ENCODE peak calls at places on chromosomes 7 and 10, in eight cellular contexts. T, M, G, E, F, C, U and B are unnamed samples.

GRCh38 chr7:111914287-111914686 is 291.9 kb downstream of the DOCK4 start:
- DNase-seq in T (no peak), M (no peak), G (no peak), E (no peak), F (no peak), C (no peak), U (no peak), B (no peak)

GRCh38 chr10:88598060-88598459 is 11.5 kb downstream of the LIPJ start:
- DNase-seq in T (no peak), M (no peak), G (peak), E (no peak), F (no peak), C (no peak), U (no peak), B (no peak)

GRCh38 chr7:130752424-130752823 is 18.4 kb upstream of the KLF14 start:
- DNase-seq in T (no peak), M (no peak), G (no peak), E (no peak), F (no peak), C (no peak), U (no peak), B (no peak)

GRCh38 chr7:122269241-122269640 is 35.3 kb downstream of the FEZF1 start:
- DNase-seq in T (no peak), M (no peak), G (no peak), E (no peak), F (no peak), C (no peak), U (no peak), B (no peak)

GRCh38 chr7:105623906-105624305 is 42.6 kb upstream of the EFCAB10 start:
- DNase-seq in T (no peak), M (no peak), G (no peak), E (no peak), F (no peak), C (no peak), U (no peak), B (no peak)

GRCh38 chr7:130281227-130281626 is 11.7 kb upstream of the CPA4 start:
- DNase-seq in T (no peak), M (no peak), G (no peak), E (no peak), F (no peak), C (no peak), U (no peak), B (no peak)

GRCh38 chr10:13046861-13047528 is 45.5 kb upstream of the CCDC3 start:
- DNase-seq in T (no peak), M (no peak), G (no peak), E (no peak), F (no peak), C (no peak), U (no peak), B (no peak)

GRCh38 chr7:231030-231857 is 38.9 kb downstream of the FAM20C start:
- DNase-seq in T (no peak), M (no peak), G (no peak), E (no peak), F (no peak), C (no peak), U (no peak), B (peak)

GRCh38 chr10:113241966-113242365 is 291.9 kb downstream of the TCF7L2 start:
- DNase-seq in T (no peak), M (no peak), G (no peak), E (no peak), F (no peak), C (no peak), U (no peak), B (no peak)

GRCh38 chr7:42624471-42624870 is 287.4 kb downstream of the C7orf25 start:
- DNase-seq in T (no peak), M (no peak), G (no peak), E (no peak), F (no peak), C (peak), U (no peak), B (no peak)

GRCh38 chr7:131327049-131327625 is 539 bp upstream of the MKLN1 start:
- DNase-seq in T (peak), M (peak), G (peak), E (peak), F (peak), C (peak), U (peak), B (no peak)

GRCh38 chr7:129783097-129783919 is 169.5 kb downstream of the UBE2H start:
- DNase-seq in T (no peak), M (no peak), G (no peak), E (no peak), F (no peak), C (no peak), U (no peak), B (peak)

GRCh38 chr10:102603946-102604345 is 40.3 kb upstream of the TRIM8 start:
- DNase-seq in T (no peak), M (no peak), G (no peak), E (no peak), F (no peak), C (no peak), U (no peak), B (peak)

GRCh38 chr10:68106656-68107055 is 2.6 kb upstream of the MYPN start:
- DNase-seq in T (no peak), M (no peak), G (no peak), E (no peak), F (no peak), C (peak), U (no peak), B (no peak)

GRCh38 chr10:80159166-80159888 is 26.8 kb downstream of the PLAC9 start:
- DNase-seq in T (no peak), M (no peak), G (no peak), E (no peak), F (no peak), C (no peak), U (no peak), B (peak)

GRCh38 chr7:157797361-157797760 is 460.6 kb downstream of the DNAJB6 start:
- DNase-seq in T (no peak), M (no peak), G (no peak), E (no peak), F (no peak), C (peak), U (no peak), B (no peak)

GRCh38 chr10:84429926-84430520 is 101.6 kb downstream of the CCSER2 start:
- DNase-seq in T (no peak), M (peak), G (peak), E (peak), F (peak), C (peak), U (peak), B (peak)

GRCh38 chr10:55224007-55224781 is 423.2 kb upstream of the PCDH15 start:
- DNase-seq in T (no peak), M (no peak), G (no peak), E (no peak), F (no peak), C (no peak), U (no peak), B (no peak)

GRCh38 chr7:72538856-72539255 is 126.7 kb upstream of the CALN1 start:
- DNase-seq in T (no peak), M (no peak), G (no peak), E (no peak), F (no peak), C (no peak), U (no peak), B (no peak)

GRCh38 chr7:121741896-121742295 is 131.1 kb upstream of the PTPRZ1 start:
- DNase-seq in T (no peak), M (no peak), G (no peak), E (no peak), F (no peak), C (no peak), U (no peak), B (no peak)